ENCODE peak calls at places on chromosomes 13 and 19, in ten cellular contexts. Y is adrenal gland, G is testis, L is right lobe of liver, E is H1, I is H54, Z is ovary, M is transverse colon, U is body of pancreas, F is HepG2. S is an unnamed sample.

GRCh38 chr19:2345794-2346663 is 14.0 kb upstream of the TMPRSS9 start:
- DNase-seq in E (no peak), I (no peak), G (peak), F (no peak), M (peak), Y (no peak), L (peak), Z (peak), U (peak), S (no peak)

GRCh38 chr19:33302974-33303790 is 848 bp upstream of the CEBPA start:
- DNase-seq in Z (peak), L (peak), F (no peak), E (peak), U (peak), G (peak), Y (peak), M (peak), I (no peak), S (peak)

GRCh38 chr19:27759896-27760295 is 1453.1 kb downstream of the UQCRFS1 start:
- DNase-seq in I (no peak), G (no peak), F (no peak), L (no peak), Y (no peak), E (no peak), Z (no peak), M (no peak), U (no peak), S (no peak)

GRCh38 chr13:100039740-100040139 is 49.2 kb upstream of the PCCA start:
- DNase-seq in M (no peak), Y (no peak), I (no peak), Z (no peak), L (no peak), E (no peak), F (peak), U (no peak), G (no peak), S (no peak)

GRCh38 chr13:114142640-114143490 is 10.4 kb upstream of the RASA3 start:
- DNase-seq in Z (no peak), U (peak), M (peak), I (no peak), F (no peak), L (peak), Y (no peak), G (no peak), E (peak), S (no peak)

GRCh38 chr19:3699071-3699740 is 1.1 kb downstream of the PIP5K1C start:
- DNase-seq in U (peak), M (peak), Y (peak), G (peak), E (no peak), I (peak), L (no peak), F (no peak), Z (no peak), S (peak)

GRCh38 chr19:47630594-47630993 is 21.7 kb downstream of the BICRA start:
- DNase-seq in G (no peak), F (no peak), U (no peak), M (no peak), E (no peak), Z (no peak), Y (no peak), I (no peak), L (no peak), S (no peak)

GRCh38 chr19:45885556-45886426 is at the start of gene IRF2BP1:
- DNase-seq in M (peak), L (peak), F (peak), I (peak), G (peak), Y (peak), E (peak), Z (peak), U (peak), S (peak)

GRCh38 chr13:40082644-40083043 is 427.2 kb downstream of the COG6 start:
- DNase-seq in I (no peak), U (peak), L (no peak), G (peak), E (no peak), Y (peak), F (peak), M (no peak), Z (peak), S (peak)

GRCh38 chr13:84430015-84430414 is 547.7 kb upstream of the SLITRK1 start:
- DNase-seq in G (no peak), I (no peak), U (no peak), Z (no peak), M (no peak), L (no peak), F (no peak), E (no peak), Y (no peak), S (no peak)

GRCh38 chr19:4304509-4305252 is at the start of gene FSD1:
- DNase-seq in F (no peak), U (no peak), Y (no peak), G (peak), L (no peak), I (peak), Z (no peak), E (peak), M (no peak), S (no peak)

GRCh38 chr13:100957741-100958140 is 283.1 kb upstream of the TMTC4 start:
- DNase-seq in Z (no peak), F (no peak), U (no peak), Y (no peak), M (no peak), E (no peak), G (no peak), I (no peak), L (no peak), S (no peak)

GRCh38 chr13:98033277-98034247 is 80.1 kb downstream of the IPO5 start:
- DNase-seq in M (no peak), G (peak), U (peak), L (no peak), E (no peak), Z (no peak), F (peak), Y (peak), I (no peak), S (no peak)

GRCh38 chr13:92158335-92158734 is 759.9 kb downstream of the GPC5 start:
- DNase-seq in G (no peak), Z (no peak), U (no peak), L (no peak), I (no peak), M (no peak), E (no peak), F (no peak), Y (no peak), S (no peak)

GRCh38 chr19:33811736-33812387 is 15.2 kb downstream of the KCTD15 start:
- DNase-seq in M (no peak), E (no peak), U (no peak), F (no peak), Z (no peak), I (no peak), G (no peak), L (peak), Y (no peak), S (peak)

GRCh38 chr19:58021541-58022282 is 12.1 kb upstream of the ZSCAN1 start:
- DNase-seq in Y (peak), G (peak), U (peak), M (peak), L (no peak), F (peak), Z (peak), I (no peak), E (peak), S (no peak)

GRCh38 chr13:60654405-60654804 is 257.4 kb downstream of the TDRD3 start:
- DNase-seq in F (peak), E (no peak), G (peak), U (peak), L (peak), Z (no peak), Y (peak), I (peak), M (no peak), S (no peak)

GRCh38 chr13:110868631-110869165 is 46.2 kb downstream of the ANKRD10 start:
- DNase-seq in M (no peak), U (no peak), L (no peak), I (no peak), G (peak), Y (no peak), Z (no peak), F (no peak), E (peak), S (no peak)

GRCh38 chr13:100130092-100130491 is 41.2 kb downstream of the PCCA start:
- DNase-seq in M (no peak), F (no peak), L (no peak), I (no peak), E (no peak), Z (no peak), U (no peak), G (no peak), Y (no peak), S (no peak)

GRCh38 chr13:84658881-84659661 is 776.8 kb upstream of the SLITRK1 start:
- DNase-seq in F (no peak), G (no peak), Z (no peak), E (no peak), I (no peak), U (no peak), M (no peak), L (no peak), Y (no peak), S (no peak)

GRCh38 chr13:108915634-108916497 is 286.5 kb downstream of the MYO16 start:
- DNase-seq in I (peak), Y (peak), Z (peak), E (no peak), U (peak), G (peak), L (peak), M (peak), F (peak), S (peak)

GRCh38 chr19:1211494-1212234 is 6.1 kb downstream of the STK11 start:
- DNase-seq in U (peak), F (no peak), E (no peak), I (no peak), M (no peak), G (peak), Y (peak), Z (peak), L (peak), S (no peak)

GRCh38 chr13:113625965-113626661 is 31.9 kb downstream of the ATP4B start:
- DNase-seq in L (peak), Z (peak), M (no peak), U (no peak), G (no peak), E (no peak), F (no peak), I (no peak), Y (no peak), S (no peak)

GRCh38 chr19:4910594-4911273 is 1.4 kb downstream of the UHRF1 start:
- DNase-seq in F (no peak), Z (no peak), U (no peak), M (peak), G (no peak), L (no peak), Y (no peak), E (no peak), I (peak), S (no peak)

GRCh38 chr13:110137677-110138008 is 169.3 kb downstream of the COL4A1 start:
- DNase-seq in L (peak), U (peak), M (peak), Y (peak), Z (no peak), G (peak), F (peak), I (no peak), E (no peak), S (peak)

GRCh38 chr13:38752726-38753125 is 65.8 kb downstream of the FREM2 start:
- DNase-seq in Z (no peak), I (no peak), U (no peak), Y (no peak), E (no peak), G (no peak), M (no peak), L (no peak), F (no peak), S (no peak)

GRCh38 chr13:111472083-111472482 is 151.6 kb downstream of the TEX29 start:
- DNase-seq in G (peak), U (no peak), F (no peak), I (no peak), Z (no peak), E (no peak), L (no peak), M (no peak), Y (no peak), S (peak)

GRCh38 chr13:83515267-83515666 is 367.0 kb downstream of the SLITRK1 start:
- DNase-seq in I (peak), F (no peak), Y (no peak), U (no peak), E (no peak), L (no peak), Z (no peak), M (no peak), G (no peak), S (no peak)

GRCh38 chr13:80011448-80012212 is 329.3 kb downstream of the SPRY2 start:
- DNase-seq in G (peak), L (no peak), I (no peak), M (peak), E (no peak), Z (no peak), Y (peak), F (no peak), U (peak), S (no peak)

GRCh38 chr19:49149652-49150105 is 5.5 kb downstream of the HRC start:
- DNase-seq in L (peak), Z (peak), F (peak), M (peak), I (no peak), U (peak), Y (peak), G (peak), E (peak), S (peak)

GRCh38 chr13:109135018-109135417 is 505.6 kb downstream of the MYO16 start:
- DNase-seq in U (no peak), E (no peak), Z (no peak), Y (no peak), F (no peak), M (no peak), L (no peak), I (no peak), G (no peak), S (no peak)

GRCh38 chr19:7629347-7630054 is at the start of the genes PET100 and XAB2:
- DNase-seq in E (peak), U (peak), I (peak), Y (peak), L (peak), Z (peak), G (peak), M (peak), F (peak), S (peak)

GRCh38 chr19:35063940-35064818 is 22.7 kb downstream of the HPN start:
- DNase-seq in Z (no peak), G (no peak), M (no peak), L (no peak), I (peak), E (no peak), Y (no peak), F (no peak), U (peak), S (no peak)

GRCh38 chr19:45569619-45570421 is 14.8 kb downstream of the OPA3 start:
- DNase-seq in L (peak), I (no peak), Y (peak), U (peak), E (peak), F (peak), G (peak), Z (no peak), M (peak), S (peak)

GRCh38 chr19:1929051-1929742 is 11.8 kb upstream of the CSNK1G2 start:
- DNase-seq in G (peak), M (peak), F (peak), I (peak), E (peak), Z (peak), U (peak), Y (peak), L (peak), S (peak)

GRCh38 chr19:16206637-16207036 is 8.9 kb downstream of the AP1M1 start:
- DNase-seq in U (no peak), M (no peak), Z (no peak), E (no peak), G (no peak), I (no peak), L (no peak), F (no peak), Y (no peak), S (no peak)
- TF ChIP-seq POLR2A in U (no peak), M (no peak), Z (no peak), E (no peak), G (no peak), I (no peak), L (no peak), F (no peak), Y (no peak), S (no peak)

GRCh38 chr13:20608438-20609020 is 41.6 kb downstream of the IFT88 start:
- DNase-seq in M (no peak), U (no peak), Z (no peak), G (no peak), I (no peak), L (no peak), F (no peak), Y (no peak), E (no peak), S (no peak)

GRCh38 chr13:20609145-20609544 is 42.2 kb downstream of the IFT88 start:
- DNase-seq in U (no peak), M (no peak), L (no peak), G (no peak), Z (no peak), F (no peak), E (no peak), Y (no peak), I (no peak), S (no peak)

GRCh38 chr13:20610006-20610405 is 43.0 kb downstream of the IFT88 start:
- DNase-seq in E (no peak), L (no peak), F (no peak), G (no peak), M (no peak), Y (no peak), Z (no peak), U (no peak), I (no peak), S (no peak)

GRCh38 chr13:20607015-20607414 is 40.1 kb downstream of the IFT88 start:
- DNase-seq in M (no peak), E (no peak), F (no peak), G (no peak), I (no peak), L (no peak), Z (no peak), Y (no peak), U (no peak), S (no peak)
- TF ChIP-seq POLR2A in M (no peak), E (no peak), F (no peak), G (no peak), I (no peak), L (no peak), Z (no peak), Y (no peak), U (no peak), S (no peak)

DNA sequence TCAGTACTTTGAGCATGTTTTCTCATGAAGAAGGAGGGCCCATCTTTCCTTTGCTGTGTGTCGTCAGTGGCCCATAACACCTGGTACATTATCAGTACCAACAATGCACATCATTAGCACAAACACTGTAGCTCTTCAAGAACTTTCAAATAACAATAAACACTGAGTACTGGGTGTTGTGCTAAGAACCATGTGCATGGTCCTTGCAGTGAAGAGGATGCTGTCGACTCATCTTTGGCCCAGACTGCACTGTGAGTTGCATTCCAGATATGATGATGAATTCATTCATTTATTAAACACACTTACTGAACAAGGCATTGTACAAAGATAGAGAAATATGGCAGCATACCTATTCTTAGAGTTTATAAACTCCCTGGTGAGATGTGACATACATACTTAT is 55.8 kb downstream of the FLT3 start:
- DNase-seq in L (no peak), E (no peak), Z (no peak), F (no peak), G (no peak), Y (no peak), I (no peak), M (no peak), U (no peak), S (no peak)
- TF ChIP-seq POLR2A in L (no peak), E (no peak), Z (no peak), F (no peak), G (no peak), Y (no peak), I (no peak), M (no peak), U (no peak), S (no peak)

GRCh38 chr19:11379857-11380350 is 4.2 kb downstream of the EPOR start:
- DNase-seq in U (no peak), G (no peak), E (no peak), Z (no peak), I (no peak), M (no peak), L (no peak), F (no peak), Y (no peak), S (no peak)

GRCh38 chr19:11381535-11382369 is 2.4 kb downstream of the EPOR start:
- DNase-seq in L (peak), E (peak), Z (peak), U (peak), G (peak), Y (peak), I (peak), F (no peak), M (peak), S (no peak)

GRCh38 chr19:11382898-11383705 is 1.0 kb downstream of the EPOR start:
- DNase-seq in U (peak), G (peak), Z (no peak), E (peak), F (peak), M (peak), I (no peak), Y (peak), L (peak), S (no peak)

GRCh38 chr19:11378319-11379189 is 4.1 kb downstream of the SWSAP1 start:
- DNase-seq in G (peak), L (no peak), Z (peak), Y (peak), M (peak), U (peak), I (peak), E (peak), F (peak), S (peak)

GRCh38 chr19:11380653-11381534 is 3.2 kb downstream of the EPOR start:
- DNase-seq in U (peak), E (peak), M (peak), Z (peak), I (peak), G (peak), Y (peak), L (peak), F (peak), S (peak)
- TF ChIP-seq POLR2A in U (peak), E (peak), M (peak), Z (peak), I (peak), G (no peak), Y (peak), L (peak), F (peak), S (no peak)

S was measured in lower leg skin.